ENCODE peak calls at places on chromosome 1, in four cellular contexts. N, H, O and I are unnamed samples.

GRCh38 chr1:190328361-190328760 is 149.3 kb downstream of the BRINP3 start:
- DNase-seq in N (no peak), H (no peak), O (no peak), I (no peak)

GRCh38 chr1:174626031-174627020 is 178.6 kb downstream of the GPR52 start:
- DNase-seq in N (no peak), H (no peak), O (no peak), I (no peak)

GRCh38 chr1:22808846-22809501 is 98.3 kb downstream of the EPHB2 start:
- DNase-seq in N (no peak), H (no peak), O (no peak), I (no peak)

GRCh38 chr1:181152892-181153633 is 64.6 kb downstream of the IER5 start:
- DNase-seq in N (peak; percentile 91), H (peak; percentile 90), O (no peak), I (no peak)

GRCh38 chr1:200036616-200037270 is 9.2 kb downstream of the NR5A2 start:
- DNase-seq in N (no peak), H (no peak), O (no peak), I (no peak)

GRCh38 chr1:22537441-22538139 is 25.7 kb upstream of the EPHA8 start:
- DNase-seq in N (no peak), H (no peak), O (no peak), I (no peak)

GRCh38 chr1:169874229-169874628 is 19.5 kb downstream of the SCYL3 start:
- DNase-seq in N (no peak), H (no peak), O (no peak), I (no peak)

GRCh38 chr1:198443374-198444233 is 96.9 kb downstream of the ATP6V1G3 start:
- DNase-seq in N (no peak), H (no peak), O (no peak), I (no peak)

GRCh38 chr1:31981976-31982375 is 31.7 kb upstream of the KHDRBS1 start:
- DNase-seq in N (peak; percentile 12), H (no peak), O (no peak), I (no peak)

GRCh38 chr1:10864776-10865175 is 68.3 kb upstream of the CASZ1 start:
- DNase-seq in N (no peak), H (no peak), O (no peak), I (no peak)

GRCh38 chr1:64082459-64082858 is 121.0 kb upstream of the UBE2U start:
- DNase-seq in N (no peak), H (no peak), O (no peak), I (no peak)

GRCh38 chr1:115507256-115507589 is 134.5 kb upstream of the VANGL1 start:
- DNase-seq in N (no peak), H (no peak), O (no peak), I (no peak)

GRCh38 chr1:108862698-108863477 is 6.0 kb upstream of the AKNAD1 start:
- DNase-seq in N (no peak), H (no peak), O (no peak), I (no peak)

GRCh38 chr1:55369474-55369873 is 154.3 kb upstream of the USP24 start:
- DNase-seq in N (no peak), H (no peak), O (no peak), I (no peak)

GRCh38 chr1:208329291-208329690 is 85.1 kb upstream of the PLXNA2 start:
- DNase-seq in N (no peak), H (no peak), O (no peak), I (no peak)

GRCh38 chr1:104264506-104264905 is 514.8 kb downstream of the AMY1C start:
- DNase-seq in N (no peak), H (no peak), O (no peak), I (no peak)

GRCh38 chr1:20216574-20216973 is 30.3 kb upstream of the PLA2G2C start:
- DNase-seq in N (peak; percentile 24), H (peak; percentile 51), O (no peak), I (peak; percentile 39)

GRCh38 chr1:167548059-167548932 is 5.3 kb downstream of the CREG1 start:
- DNase-seq in N (peak; percentile 85), H (peak; percentile 48), O (no peak), I (no peak)
- TF ChIP-seq POLR2AphosphoS5 in N (no peak), H (no peak), O (no peak), I (no peak)

GRCh38 chr1:202343652-202344349 is 2.1 kb upstream of the UBE2T start:
- DNase-seq in N (peak; percentile 29), H (peak; percentile 45), O (no peak), I (no peak)
- TF ChIP-seq SPI1 in N (no peak), H (no peak), O (no peak), I (no peak)

GRCh38 chr1:67713071-67713806 is 28.2 kb downstream of the GADD45A start:
- DNase-seq in N (no peak), H (no peak), O (no peak), I (no peak)
- TF ChIP-seq POLR2AphosphoS5 in N (no peak), H (no peak), O (no peak), I (no peak)

GRCh38 chr1:13756557-13757315 is 56.7 kb downstream of the PRDM2 start:
- DNase-seq in N (no peak), H (no peak), O (no peak), I (no peak)

GRCh38 chr1:13752852-13753251 is 52.9 kb downstream of the PRDM2 start:
- DNase-seq in N (no peak), H (no peak), O (no peak), I (no peak)

GRCh38 chr1:13754003-13754402 is 54.0 kb downstream of the PRDM2 start:
- DNase-seq in N (no peak), H (no peak), O (peak; percentile 32), I (no peak)

GRCh38 chr1:13751985-13752384 is 52.0 kb downstream of the PRDM2 start:
- DNase-seq in N (no peak), H (no peak), O (no peak), I (no peak)

DNA sequence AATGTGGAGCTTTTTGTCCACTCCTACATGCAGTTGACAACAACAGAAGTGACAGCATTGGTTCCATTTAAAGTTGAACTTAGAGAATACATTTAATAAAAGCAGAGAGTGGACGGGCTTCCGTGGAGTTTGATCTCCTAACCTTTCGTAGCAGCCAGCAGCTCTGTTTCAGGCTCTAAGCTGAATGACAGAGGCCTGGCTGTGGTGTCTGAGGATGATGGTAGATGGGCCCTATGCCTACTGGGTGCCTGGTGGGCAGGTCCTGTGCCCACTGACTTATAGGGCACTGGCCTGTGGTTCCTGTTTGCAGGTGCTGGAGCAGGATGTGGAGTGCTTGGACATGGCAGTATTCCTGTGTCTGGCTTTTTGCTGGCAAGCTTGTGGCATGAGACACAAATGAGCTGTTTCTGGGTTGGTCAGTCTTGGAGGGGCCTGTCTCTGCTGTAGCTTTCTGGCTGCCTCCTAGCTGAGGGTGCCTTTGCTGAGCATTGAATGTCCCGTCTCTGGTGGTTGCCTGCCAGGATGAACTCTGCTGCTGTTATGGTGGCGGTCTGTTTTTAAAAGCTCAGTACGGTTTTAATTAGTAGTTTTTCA is 54.6 kb downstream of the PRDM2 start:
- DNase-seq in N (no peak), H (no peak), O (no peak), I (no peak)
- TF ChIP-seq SPI1 in N (no peak), H (no peak), O (no peak), I (no peak)

GRCh38 chr1:41349361-41350054 is 11.7 kb upstream of the FOXO6 start:
- DNase-seq in N (no peak), H (no peak), O (no peak), I (no peak)
- TF ChIP-seq POLR2AphosphoS5 in N (no peak), H (no peak), O (no peak), I (no peak)

DNA sequence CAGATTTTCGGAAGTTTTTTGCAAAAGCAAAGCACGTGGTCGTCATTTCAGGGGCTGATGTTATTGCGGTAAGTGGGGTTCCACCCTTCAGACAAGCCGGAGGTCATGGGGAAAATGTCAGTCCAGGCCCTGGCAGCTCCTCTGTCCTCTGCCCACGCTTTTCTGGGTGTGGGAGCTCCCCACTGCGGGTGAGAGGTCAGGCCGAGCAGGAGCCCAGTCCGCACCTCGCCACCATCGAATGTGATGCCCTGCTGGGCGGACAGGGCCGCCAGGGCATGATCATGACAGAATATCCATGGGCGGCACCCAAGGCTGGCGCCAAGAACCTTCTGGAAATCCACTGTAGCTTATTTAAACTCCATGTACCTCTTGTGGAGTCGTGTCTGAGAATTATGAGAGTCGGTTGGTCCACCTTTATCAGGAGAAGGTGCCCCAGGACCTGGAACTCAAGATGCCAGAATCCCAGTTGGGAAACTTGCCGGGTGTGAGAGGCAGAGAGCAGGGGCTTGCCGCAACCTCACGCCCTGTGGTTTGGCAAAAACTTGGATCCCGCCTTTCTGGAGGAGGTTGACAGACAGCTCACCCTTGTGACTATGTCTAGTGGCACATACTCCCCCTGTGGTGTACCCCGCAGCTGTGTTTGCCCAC is 6.9 kb downstream of the DIRAS3 start:
- DNase-seq in N (no peak), H (no peak), O (no peak), I (no peak)
- TF ChIP-seq SPI1 in N (no peak), H (no peak), O (no peak), I (no peak)

GRCh38 chr1:92486251-92487077 is at the start of gene GFI1:
- DNase-seq in N (peak; percentile 96), H (no peak), O (no peak), I (peak; percentile 45)

GRCh38 chr1:92485374-92486250 is 1.1 kb downstream of the GFI1 start:
- DNase-seq in N (peak; percentile 88), H (peak; percentile 69), O (no peak), I (peak; percentile 58)

GRCh38 chr1:92484171-92484471 is 2.6 kb downstream of the GFI1 start:
- DNase-seq in N (no peak), H (no peak), O (no peak), I (no peak)

GRCh38 chr1:92483442-92484170 is 3.1 kb downstream of the GFI1 start:
- DNase-seq in N (peak; percentile 95), H (no peak), O (no peak), I (peak; percentile 42)

GRCh38 chr1:92484472-92485373 is 2.0 kb downstream of the GFI1 start:
- DNase-seq in N (peak; percentile 75), H (peak; percentile 15), O (no peak), I (peak; percentile 52)
- TF ChIP-seq POLR2AphosphoS5 in N (peak; percentile 74), H (no peak), O (no peak), I (no peak)

DNA sequence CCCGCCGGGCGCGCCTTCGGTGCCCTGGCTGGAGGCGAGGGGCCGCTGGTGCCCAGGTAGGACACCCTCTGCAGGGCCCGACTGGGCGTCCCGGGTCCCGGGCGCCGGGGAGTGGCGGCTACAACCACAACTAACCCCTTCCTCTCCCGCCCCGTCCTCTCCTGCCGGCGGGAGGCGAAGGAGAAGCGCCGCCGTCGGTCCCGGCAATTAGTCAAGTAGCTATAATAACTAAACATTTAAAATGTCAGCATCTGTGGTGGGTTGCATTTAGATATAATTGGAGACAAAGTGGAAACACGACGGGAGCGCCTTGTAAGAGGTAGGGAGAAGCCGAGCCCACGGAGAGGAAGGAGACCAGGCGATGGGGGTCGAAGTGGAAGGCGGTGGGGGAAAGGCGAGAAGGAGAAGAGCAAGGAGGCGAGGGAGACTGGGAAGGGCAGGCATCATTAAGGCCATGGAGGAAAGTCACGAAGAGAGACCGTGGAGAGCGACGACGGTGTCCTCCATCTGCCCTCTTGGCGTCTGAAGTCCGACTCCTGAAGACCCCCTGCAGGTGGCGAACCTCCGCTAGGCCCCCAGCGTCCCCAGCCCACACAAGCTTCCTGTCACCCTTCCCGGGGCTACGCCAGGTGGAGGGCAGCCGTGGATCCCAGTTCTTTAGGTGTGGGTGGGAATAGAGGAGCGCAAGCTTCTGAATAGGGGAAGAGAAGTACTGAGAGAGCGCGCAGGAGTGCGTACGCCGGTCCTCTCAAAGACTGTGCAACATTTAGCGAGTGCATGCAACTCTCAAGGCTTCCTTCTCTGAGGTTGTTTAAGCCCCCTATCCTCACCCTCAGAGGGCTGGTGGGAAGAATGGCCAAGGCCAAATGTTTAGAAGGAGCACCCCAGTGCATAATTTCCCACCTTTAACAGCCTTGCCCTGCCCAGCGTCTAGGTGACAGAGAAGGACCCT is 1.6 kb downstream of the CNIH3 start:
- DNase-seq in N (no peak), H (no peak), O (no peak), I (no peak)
- TF ChIP-seq SPI1 in N (no peak), H (no peak), O (no peak), I (no peak)